ENCODE peak calls at places on chromosomes 16 and 17, in eight cellular contexts. O, R, A, K, V, B, H and E are unnamed samples.

GRCh38 chr16:68954871-68955635 is 111.7 kb downstream of the TANGO6 start:
- DNase-seq in O (no peak), R (no peak), A (no peak), K (no peak), V (peak), B (no peak), H (no peak), E (no peak)

GRCh38 chr16:19980866-19981265 is 92.8 kb downstream of the GPR139 start:
- DNase-seq in O (no peak), R (no peak), A (no peak), K (peak), V (no peak), B (no peak), H (no peak), E (peak)

GRCh38 chr16:57017251-57017650 is 27.9 kb downstream of the NLRC5 start:
- DNase-seq in O (no peak), R (no peak), A (no peak), K (no peak), V (no peak), B (no peak), H (no peak), E (no peak)

GRCh38 chr17:43829738-43830137 is 3.2 kb downstream of the MPP3 start:
- DNase-seq in O (no peak), R (no peak), A (no peak), K (no peak), V (no peak), B (no peak), H (no peak), E (no peak)

GRCh38 chr16:69501956-69502457 is 63.8 kb upstream of the NFAT5 start:
- DNase-seq in O (no peak), R (no peak), A (no peak), K (no peak), V (no peak), B (no peak), H (no peak), E (peak)

GRCh38 chr17:64061157-64061898 is 40.9 kb upstream of the ICAM2 start:
- DNase-seq in O (no peak), R (no peak), A (no peak), K (no peak), V (no peak), B (no peak), H (no peak), E (peak)

GRCh38 chr17:7440823-7441174 is 1.5 kb downstream of the FGF11 start:
- DNase-seq in O (no peak), R (no peak), A (no peak), K (no peak), V (peak), B (peak), H (no peak), E (peak)

GRCh38 chr17:77560417-77560816 is 398.1 kb upstream of the TNRC6C start:
- DNase-seq in O (no peak), R (no peak), A (no peak), K (no peak), V (no peak), B (no peak), H (no peak), E (no peak)

GRCh38 chr17:49365667-49366066 is 3.6 kb upstream of the ZNF652 start:
- DNase-seq in O (no peak), R (peak), A (no peak), K (peak), V (no peak), B (peak), H (no peak), E (no peak)

GRCh38 chr17:41393294-41393693 is 4.1 kb downstream of the KRT31 start:
- DNase-seq in O (no peak), R (no peak), A (no peak), K (no peak), V (no peak), B (no peak), H (no peak), E (no peak)

GRCh38 chr16:54160939-54161897 is 125.4 kb downstream of the IRX3 start:
- DNase-seq in O (no peak), R (no peak), A (no peak), K (no peak), V (no peak), B (no peak), H (no peak), E (no peak)

GRCh38 chr16:86256995-86257394 is 253.3 kb upstream of the FOXF1 start:
- DNase-seq in O (no peak), R (no peak), A (no peak), K (no peak), V (no peak), B (no peak), H (no peak), E (no peak)

GRCh38 chr17:67642488-67642887 is 75.2 kb upstream of the NOL11 start:
- DNase-seq in O (no peak), R (no peak), A (no peak), K (no peak), V (no peak), B (no peak), H (no peak), E (no peak)

GRCh38 chr17:65013613-65014391 is 42.7 kb downstream of the GNA13 start:
- DNase-seq in O (no peak), R (peak), A (peak), K (peak), V (no peak), B (no peak), H (no peak), E (peak)

GRCh38 chr17:64920419-64921172 is 1.3 kb upstream of the LRRC37A3 start:
- DNase-seq in O (no peak), R (no peak), A (no peak), K (no peak), V (no peak), B (no peak), H (no peak), E (no peak)

GRCh38 chr17:81514485-81514734 is 1.8 kb upstream of the ACTG1 start:
- DNase-seq in O (no peak), R (no peak), A (no peak), K (no peak), V (no peak), B (no peak), H (no peak), E (no peak)

GRCh38 chr16:73019456-73020362 is 28.2 kb downstream of the ZFHX3 start:
- DNase-seq in O (no peak), R (no peak), A (peak), K (no peak), V (no peak), B (peak), H (no peak), E (no peak)

GRCh38 chr16:89700649-89701424 is 668 bp downstream of the SPATA2L start:
- DNase-seq in O (no peak), R (peak), A (no peak), K (peak), V (no peak), B (peak), H (no peak), E (peak)

GRCh38 chr17:32588982-32589381 is 102.2 kb downstream of the CDK5R1 start:
- DNase-seq in O (no peak), R (no peak), A (no peak), K (no peak), V (no peak), B (no peak), H (no peak), E (no peak)

GRCh38 chr17:56593073-56593740 is at the start of gene NOG:
- DNase-seq in O (peak), R (peak), A (no peak), K (peak), V (peak), B (peak), H (peak), E (peak)

GRCh38 chr16:81940781-81941560 is 70.3 kb downstream of the SDR42E1 start:
- DNase-seq in O (no peak), R (no peak), A (no peak), K (no peak), V (peak), B (peak), H (no peak), E (no peak)

GRCh38 chr17:7176870-7177209 is 2.3 kb downstream of the ASGR1 start:
- DNase-seq in O (no peak), R (no peak), A (no peak), K (no peak), V (no peak), B (peak), H (no peak), E (peak)

GRCh38 chr16:1171854-1172428 is 19.0 kb downstream of the CACNA1H start:
- DNase-seq in O (no peak), R (no peak), A (no peak), K (no peak), V (no peak), B (no peak), H (no peak), E (no peak)

GRCh38 chr16:79845006-79845733 is 244.6 kb upstream of the MAF start:
- DNase-seq in O (no peak), R (no peak), A (no peak), K (no peak), V (no peak), B (no peak), H (no peak), E (peak)

GRCh38 chr17:45374501-45374900 is 57.7 kb upstream of the MAP3K14 start:
- DNase-seq in O (no peak), R (no peak), A (no peak), K (no peak), V (no peak), B (no peak), H (no peak), E (no peak)

GRCh38 chr17:59427996-59428395 is 96.5 kb downstream of the YPEL2 start:
- DNase-seq in O (no peak), R (no peak), A (no peak), K (no peak), V (no peak), B (no peak), H (no peak), E (no peak)

GRCh38 chr17:33389506-33390141 is 96.5 kb upstream of the ASIC2 start:
- DNase-seq in O (no peak), R (no peak), A (no peak), K (no peak), V (no peak), B (no peak), H (no peak), E (no peak)

GRCh38 chr17:67441052-67441738 is 64.1 kb downstream of the PITPNC1 start:
- DNase-seq in O (no peak), R (peak), A (peak), K (peak), V (no peak), B (no peak), H (no peak), E (peak)

GRCh38 chr17:64608571-64608981 is 53.5 kb downstream of the SMURF2 start:
- DNase-seq in O (no peak), R (no peak), A (no peak), K (no peak), V (no peak), B (no peak), H (no peak), E (no peak)

GRCh38 chr16:82136956-82137818 is 32.8 kb downstream of the MPHOSPH6 start:
- DNase-seq in O (no peak), R (no peak), A (no peak), K (no peak), V (no peak), B (no peak), H (no peak), E (no peak)

GRCh38 chr17:64491034-64491860 is 5.6 kb downstream of the POLG2 start:
- DNase-seq in O (no peak), R (peak), A (no peak), K (peak), V (no peak), B (no peak), H (no peak), E (no peak)

GRCh38 chr17:55344514-55344997 is 77.1 kb downstream of the MMD start:
- DNase-seq in O (no peak), R (no peak), A (no peak), K (no peak), V (no peak), B (no peak), H (no peak), E (no peak)

GRCh38 chr16:50984688-50985087 is 166.4 kb downstream of the SALL1 start:
- DNase-seq in O (no peak), R (no peak), A (no peak), K (no peak), V (no peak), B (no peak), H (no peak), E (no peak)